ENCODE peak calls at places on chromosomes 3 and 15, in eight cellular contexts. F, E, U, C, Z, S, J and T are unnamed samples.

GRCh38 chr3:56980798-56981390 is 79.6 kb upstream of the SPATA12 start:
- DNase-seq in U (no peak), C (peak), S (no peak), J (peak), Z (no peak), F (no peak), E (peak), T (peak)

GRCh38 chr3:53716998-53717397 is 129.2 kb downstream of the CHDH start:
- DNase-seq in U (no peak), S (no peak), J (no peak), E (peak), Z (no peak), F (no peak), C (no peak), T (no peak)

GRCh38 chr3:186241910-186242821 is 119.9 kb downstream of the DGKG start:
- DNase-seq in S (no peak), U (peak), E (peak), C (peak), F (no peak), J (peak), Z (peak), T (peak)

GRCh38 chr15:63366451-63366850 is 15.2 kb downstream of the CA12 start:
- DNase-seq in F (no peak), U (no peak), S (no peak), Z (no peak), E (no peak), J (peak), C (no peak), T (no peak)

GRCh38 chr3:69129531-69129930 is 7.1 kb upstream of the LMOD3 start:
- DNase-seq in F (no peak), E (no peak), S (no peak), J (no peak), U (no peak), C (no peak), Z (no peak), T (no peak)

GRCh38 chr3:68123231-68123630 is 468.8 kb upstream of the SUCLG2 start:
- DNase-seq in Z (no peak), J (no peak), C (no peak), E (no peak), U (no peak), F (no peak), S (no peak), T (peak)

GRCh38 chr3:122671543-122671942 is 9.1 kb upstream of the PARP14 start:
- DNase-seq in E (no peak), C (no peak), Z (no peak), F (no peak), J (no peak), U (no peak), S (no peak), T (no peak)

GRCh38 chr15:80788536-80788935 is 9.4 kb downstream of the CEMIP start:
- DNase-seq in F (no peak), E (no peak), Z (no peak), S (peak), C (no peak), J (no peak), U (no peak), T (no peak)

GRCh38 chr15:64842099-64842940 is 605 bp downstream of the PLEKHO2 start:
- DNase-seq in U (peak), F (no peak), S (no peak), C (peak), E (no peak), J (peak), Z (no peak), T (peak)

GRCh38 chr3:194007598-194008337 is 128.2 kb upstream of the HES1 start:
- DNase-seq in S (no peak), C (no peak), Z (no peak), J (no peak), U (no peak), F (no peak), E (no peak), T (no peak)

GRCh38 chr3:177330771-177331170 is 133.5 kb upstream of the TBL1XR1 start:
- DNase-seq in U (no peak), C (no peak), Z (no peak), F (no peak), E (no peak), J (no peak), S (no peak), T (no peak)

GRCh38 chr15:101028772-101029438 is 109.7 kb downstream of the LRRK1 start:
- DNase-seq in F (peak), U (no peak), C (no peak), J (no peak), E (peak), Z (no peak), S (no peak), T (no peak)

GRCh38 chr15:72847806-72848205 is 64.2 kb upstream of the ADPGK start:
- DNase-seq in C (no peak), S (no peak), F (no peak), U (no peak), J (no peak), E (no peak), Z (no peak), T (no peak)

GRCh38 chr3:171458056-171458856 is 1.9 kb downstream of the TNIK start:
- DNase-seq in U (no peak), E (peak), C (peak), S (no peak), J (peak), Z (no peak), F (no peak), T (peak)

GRCh38 chr3:63964287-63965073 is 52.3 kb upstream of the SCAANT1 start:
- DNase-seq in J (no peak), S (no peak), F (no peak), C (no peak), Z (no peak), E (no peak), U (no peak), T (no peak)